ENCODE peak calls at places on chromosome 18, in nine cellular contexts. S, O, J, D, R, Q, Y, U and T are unnamed samples.

GRCh38 chr18:31658670-31659573 is 25.5 kb downstream of the B4GALT6 start:
- DNase-seq in S (no peak), O (peak), J (no peak), D (no peak), R (no peak), Q (no peak), Y (no peak), U (no peak), T (no peak)

GRCh38 chr18:1147616-1148184 is 243.0 kb downstream of the ADCYAP1 start:
- DNase-seq in S (no peak), O (no peak), J (no peak), D (no peak), R (no peak), Q (no peak), Y (no peak), U (no peak), T (no peak)

GRCh38 chr18:79445740-79446566 is 50.2 kb downstream of the NFATC1 start:
- DNase-seq in S (no peak), O (no peak), J (no peak), D (no peak), R (no peak), Q (no peak), Y (no peak), U (no peak), T (no peak)

GRCh38 chr18:65526099-65526498 is 224.7 kb upstream of the CDH7 start:
- DNase-seq in S (no peak), O (no peak), J (no peak), D (no peak), R (no peak), Q (no peak), Y (no peak), U (no peak), T (no peak)

GRCh38 chr18:22015156-22015555 is 154.2 kb upstream of the GATA6 start:
- DNase-seq in S (no peak), O (peak), J (no peak), D (no peak), R (no peak), Q (no peak), Y (no peak), U (no peak), T (no peak)

GRCh38 chr18:63320690-63321265 is 1.2 kb upstream of the BCL2 start:
- DNase-seq in S (peak), O (peak), J (peak), D (no peak), R (no peak), Q (no peak), Y (peak), U (peak), T (peak)

GRCh38 chr18:21184396-21184996 is 57.5 kb upstream of the GREB1L start:
- DNase-seq in S (no peak), O (no peak), J (no peak), D (no peak), R (no peak), Q (no peak), Y (no peak), U (no peak), T (no peak)

GRCh38 chr18:42105382-42105781 is 150.3 kb downstream of the PIK3C3 start:
- DNase-seq in S (no peak), O (no peak), J (no peak), D (no peak), R (no peak), Q (no peak), Y (no peak), U (no peak), T (no peak)

GRCh38 chr18:36420826-36421225 is 123.3 kb downstream of the FHOD3 start:
- DNase-seq in S (no peak), O (peak), J (no peak), D (no peak), R (no peak), Q (no peak), Y (no peak), U (no peak), T (no peak)

GRCh38 chr18:32258558-32259204 is 68.8 kb downstream of the MEP1B start:
- DNase-seq in S (no peak), O (no peak), J (no peak), D (no peak), R (no peak), Q (no peak), Y (no peak), U (no peak), T (no peak)

GRCh38 chr18:36505701-36506100 is 208.2 kb downstream of the FHOD3 start:
- DNase-seq in S (no peak), O (no peak), J (no peak), D (no peak), R (no peak), Q (no peak), Y (no peak), U (no peak), T (no peak)

DNA sequence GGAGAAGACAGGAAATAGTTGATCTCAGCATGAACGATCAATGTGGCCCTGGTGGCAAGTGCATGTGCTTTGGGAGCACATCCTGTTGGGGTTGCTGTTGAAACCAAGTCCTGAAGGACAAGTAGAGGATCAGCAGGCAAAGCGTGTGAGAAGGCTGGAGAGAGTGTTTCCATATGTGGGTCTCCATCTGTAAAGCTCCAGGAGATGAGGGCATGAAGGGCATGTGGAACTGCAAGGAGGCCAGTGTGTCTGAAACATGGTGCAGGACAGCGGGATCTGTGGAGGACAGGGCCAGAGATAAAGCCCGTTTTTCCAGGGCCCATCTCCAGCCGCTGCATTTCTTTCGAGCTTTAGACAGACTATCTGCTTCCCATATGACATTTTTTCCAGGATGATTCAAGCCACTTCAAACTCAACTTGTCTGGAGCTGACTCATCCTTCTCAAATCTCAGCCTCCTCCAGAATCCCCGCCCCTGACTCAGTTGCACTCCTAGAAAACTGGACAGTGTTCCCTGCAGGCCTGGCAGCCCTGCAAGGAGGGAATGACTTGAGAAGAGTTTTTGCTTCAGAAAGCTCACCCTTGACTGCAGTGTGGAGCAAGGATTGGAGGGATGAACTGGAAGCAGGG is 226.1 kb downstream of the VAPA start:
- DNase-seq in S (no peak), O (peak), J (no peak), D (peak), R (no peak), Q (no peak), Y (no peak), U (no peak), T (no peak)
- H3K4me3 ChIP-seq in S (no peak), O (no peak), J (no peak), D (no peak), R (no peak), Q (no peak), Y (no peak), U (no peak), T (no peak)

GRCh38 chr18:6778459-6778858 is 48.9 kb downstream of the ARHGAP28 start:
- DNase-seq in S (no peak), O (no peak), J (no peak), D (no peak), R (no peak), Q (no peak), Y (no peak), U (no peak), T (no peak)

GRCh38 chr18:6781846-6782245 is 52.3 kb downstream of the ARHGAP28 start:
- DNase-seq in S (no peak), O (peak), J (no peak), D (no peak), R (no peak), Q (no peak), Y (no peak), U (no peak), T (no peak)

GRCh38 chr18:6777509-6777908 is 48.0 kb downstream of the ARHGAP28 start:
- DNase-seq in S (no peak), O (no peak), J (no peak), D (no peak), R (no peak), Q (no peak), Y (no peak), U (no peak), T (no peak)

GRCh38 chr18:6782861-6783260 is 53.3 kb downstream of the ARHGAP28 start:
- DNase-seq in S (no peak), O (no peak), J (no peak), D (no peak), R (no peak), Q (no peak), Y (no peak), U (no peak), T (no peak)

GRCh38 chr18:6781179-6781714 is 51.7 kb downstream of the ARHGAP28 start:
- DNase-seq in S (no peak), O (no peak), J (no peak), D (no peak), R (no peak), Q (no peak), Y (no peak), U (no peak), T (no peak)
- H3K4me3 ChIP-seq in S (no peak), O (no peak), J (no peak), D (no peak), R (no peak), Q (no peak), Y (no peak), U (no peak), T (no peak)

GRCh38 chr18:2979871-2980606 is 32.9 kb downstream of the LPIN2 start:
- DNase-seq in S (no peak), O (no peak), J (no peak), D (no peak), R (no peak), Q (no peak), Y (no peak), U (no peak), T (no peak)

GRCh38 chr18:2976733-2977132 is 36.2 kb downstream of the LPIN2 start:
- DNase-seq in S (no peak), O (no peak), J (no peak), D (no peak), R (no peak), Q (no peak), Y (no peak), U (no peak), T (no peak)

GRCh38 chr18:2978626-2979025 is 34.3 kb downstream of the LPIN2 start:
- DNase-seq in S (no peak), O (peak), J (no peak), D (peak), R (no peak), Q (peak), Y (no peak), U (no peak), T (no peak)

GRCh38 chr18:2979027-2979570 is 33.8 kb downstream of the LPIN2 start:
- DNase-seq in S (no peak), O (peak), J (no peak), D (peak), R (no peak), Q (no peak), Y (no peak), U (no peak), T (no peak)

GRCh38 chr18:2978208-2978607 is 34.7 kb downstream of the LPIN2 start:
- DNase-seq in S (no peak), O (no peak), J (no peak), D (peak), R (no peak), Q (no peak), Y (no peak), U (no peak), T (no peak)
- H3K4me3 ChIP-seq in S (no peak), O (peak), J (no peak), D (no peak), R (no peak), Q (peak), Y (no peak), U (no peak), T (no peak)

GRCh38 chr18:74832381-74832780 is 234.7 kb downstream of the ZNF407 start:
- DNase-seq in S (no peak), O (no peak), J (no peak), D (no peak), R (no peak), Q (no peak), Y (no peak), U (no peak), T (no peak)

GRCh38 chr18:74834424-74835309 is 237.0 kb downstream of the ZNF407 start:
- DNase-seq in S (no peak), O (no peak), J (no peak), D (no peak), R (no peak), Q (no peak), Y (no peak), U (no peak), T (no peak)

GRCh38 chr18:74836296-74837139 is 238.8 kb downstream of the ZNF407 start:
- DNase-seq in S (peak), O (peak), J (peak), D (no peak), R (no peak), Q (no peak), Y (no peak), U (no peak), T (no peak)

GRCh38 chr18:74832999-74833398 is 235.3 kb downstream of the ZNF407 start:
- DNase-seq in S (no peak), O (no peak), J (no peak), D (no peak), R (no peak), Q (no peak), Y (no peak), U (no peak), T (no peak)

GRCh38 chr18:74831571-74832250 is 234.0 kb downstream of the ZNF407 start:
- DNase-seq in S (no peak), O (peak), J (no peak), D (no peak), R (no peak), Q (no peak), Y (no peak), U (no peak), T (no peak)
- H3K4me3 ChIP-seq in S (no peak), O (no peak), J (no peak), D (no peak), R (no peak), Q (no peak), Y (no peak), U (no peak), T (no peak)

GRCh38 chr18:67417864-67418523 is 98.5 kb downstream of the DSEL start:
- DNase-seq in S (peak), O (peak), J (no peak), D (peak), R (no peak), Q (no peak), Y (no peak), U (no peak), T (no peak)
- H3K4me3 ChIP-seq in S (no peak), O (no peak), J (no peak), D (peak), R (no peak), Q (no peak), Y (peak), U (no peak), T (no peak)